ENCODE peak calls at places on chromosome 9, in four cellular contexts. Y is GM23248, O is neural progenitor cell, M is HCT116. L is an unnamed sample.

GRCh38 chr9:14277202-14277601 is 36.7 kb downstream of the NFIB start:
- DNase-seq in Y (peak; percentile 69), O (no peak), M (peak; percentile 7), L (no peak)

GRCh38 chr9:124347206-124347967 is 67.9 kb downstream of the PSMB7 start:
- DNase-seq in Y (no peak), O (no peak), M (no peak), L (no peak)

GRCh38 chr9:130342714-130343085 is 77.1 kb downstream of the HMCN2 start:
- DNase-seq in Y (no peak), O (no peak), M (no peak), L (no peak)

GRCh38 chr9:4299006-4299795 is 667 bp downstream of the GLIS3 start:
- DNase-seq in Y (peak; percentile 77), O (peak; percentile 75), M (no peak), L (peak; percentile 67)

GRCh38 chr9:99118782-99119466 is 14.0 kb downstream of the TGFBR1 start:
- DNase-seq in Y (no peak), O (no peak), M (no peak), L (no peak)

GRCh38 chr9:123339666-123340414 is 16.2 kb upstream of the CRB2 start:
- DNase-seq in Y (no peak), O (no peak), M (no peak), L (no peak)

GRCh38 chr9:95048225-95049087 is 269.1 kb downstream of the FANCC start:
- DNase-seq in Y (peak; percentile 77), O (peak; percentile 81), M (no peak), L (peak; percentile 87)

GRCh38 chr9:113990570-113990907 is 87.6 kb downstream of the AMBP start:
- DNase-seq in Y (no peak), O (peak; percentile 40), M (no peak), L (no peak)

GRCh38 chr9:19378647-19379046 is 1.4 kb downstream of the RPS6 start:
- DNase-seq in Y (no peak), O (no peak), M (no peak), L (no peak)

GRCh38 chr9:109733690-109734089 is 46.3 kb upstream of the PALM2AKAP2 start:
- DNase-seq in Y (peak; percentile 83), O (no peak), M (no peak), L (peak; percentile 17)

GRCh38 chr9:69433968-69434367 is 109.0 kb downstream of the ENTREP1 start:
- DNase-seq in Y (no peak), O (no peak), M (no peak), L (no peak)

GRCh38 chr9:93013856-93014582 is 44.5 kb upstream of the SUSD3 start:
- DNase-seq in Y (no peak), O (no peak), M (no peak), L (no peak)

GRCh38 chr9:131116281-131117101 is 8.9 kb upstream of the NUP214 start:
- DNase-seq in Y (no peak), O (no peak), M (no peak), L (no peak)

GRCh38 chr9:1373445-1373844 is 323.3 kb downstream of the DMRT2 start:
- DNase-seq in Y (no peak), O (no peak), M (no peak), L (no peak)

GRCh38 chr9:20624201-20625002 is 2.1 kb upstream of the MLLT3 start:
- DNase-seq in Y (peak; percentile 83), O (peak; percentile 85), M (peak; percentile 64), L (peak; percentile 84)

DNA sequence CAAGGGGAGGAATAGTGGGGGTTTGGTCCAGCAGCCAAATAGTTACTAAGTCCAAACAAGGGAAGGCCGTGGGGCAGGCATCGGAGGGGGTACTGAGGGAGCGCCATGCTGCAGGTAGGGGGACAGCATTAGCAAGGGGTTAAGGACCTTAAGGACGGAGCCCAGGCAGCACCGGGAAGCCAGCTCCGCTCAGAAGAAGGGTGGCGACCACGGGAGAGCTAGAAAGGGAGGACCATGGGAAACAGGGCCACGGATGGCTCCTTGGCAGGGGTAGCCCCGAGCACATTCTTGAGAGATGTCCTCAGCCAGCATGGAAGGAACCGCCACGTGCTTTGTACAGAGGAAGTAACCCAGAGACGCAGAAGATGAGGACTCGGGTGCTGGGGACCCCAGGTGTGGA is 76.2 kb upstream of the STXBP1 start:
- DNase-seq in Y (peak; percentile 88), O (no peak), M (no peak), L (no peak)
- H4K20me1 ChIP-seq in Y (no peaks in the 10 kb centered on the region), O (peaks cover 14% of the 10 kb centered on the region), M (no peaks in the 10 kb centered on the region), L (peaks cover 58% of the 10 kb centered on the region)

GRCh38 chr9:8962084-8962483 is 1162.5 kb upstream of the DMAC1 start:
- DNase-seq in Y (no peak), O (no peak), M (no peak), L (no peak)

GRCh38 chr9:8960254-8960653 is 1160.7 kb upstream of the DMAC1 start:
- DNase-seq in Y (no peak), O (no peak), M (no peak), L (no peak)

GRCh38 chr9:8958358-8958757 is 1158.8 kb upstream of the DMAC1 start:
- DNase-seq in Y (no peak), O (no peak), M (no peak), L (no peak)

GRCh38 chr9:8963882-8964281 is 1164.3 kb upstream of the DMAC1 start:
- DNase-seq in Y (no peak), O (no peak), M (no peak), L (no peak)

DNA sequence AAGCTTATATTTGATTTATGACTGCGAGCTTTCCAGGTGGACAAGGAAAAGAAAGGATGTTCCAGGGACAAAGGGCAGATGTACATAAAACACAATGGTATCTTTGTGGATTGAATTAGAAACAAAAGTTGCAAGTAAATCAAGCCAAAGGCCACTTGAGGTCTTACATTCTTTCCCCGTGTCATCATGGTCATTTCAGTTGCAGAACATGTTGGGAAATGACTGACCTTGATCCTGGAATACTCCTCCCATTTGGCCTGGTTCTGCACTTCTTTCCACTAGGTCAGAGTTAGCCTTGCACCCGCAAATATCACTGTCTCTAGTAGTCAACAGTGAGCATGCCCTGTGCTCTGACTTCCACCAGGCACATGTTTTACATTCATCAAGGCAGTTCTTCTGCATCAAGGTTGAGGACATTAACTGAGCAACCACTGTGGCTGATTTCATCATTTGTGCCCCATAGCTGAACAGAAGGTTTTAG is 1161.6 kb upstream of the DMAC1 start:
- DNase-seq in Y (no peak), O (no peak), M (no peak), L (peak; percentile 27)
- H2AFZ ChIP-seq in Y (no peak overlapping the region), O (no peak overlapping the region), M (no peak overlapping the region), L (no peak overlapping the region)

DNA sequence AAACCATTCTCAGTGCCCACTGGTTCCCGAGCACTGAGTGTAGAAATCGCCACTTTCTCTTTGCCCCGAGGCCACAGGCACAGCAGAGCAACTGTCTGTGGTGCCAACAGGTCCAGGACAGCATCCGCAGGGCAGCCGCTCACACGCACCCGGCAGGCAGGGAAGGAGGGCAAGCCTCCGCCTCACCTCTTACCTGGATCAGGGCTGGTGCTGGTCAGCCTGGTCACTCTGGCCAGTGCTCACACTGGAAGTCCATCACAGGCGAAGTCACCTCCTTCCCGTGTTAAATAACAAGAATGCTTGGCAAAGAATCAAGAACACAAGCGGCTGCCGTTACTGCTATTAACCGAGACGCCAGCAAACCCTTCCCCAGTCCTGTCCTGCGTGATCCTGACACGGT is 13.7 kb downstream of the DIPK1B start:
- DNase-seq in Y (no peak), O (no peak), M (no peak), L (no peak)
- H4K20me1 ChIP-seq in Y (peaks cover 17% of the 10 kb centered on the region), O (peaks cover 67% of the 10 kb centered on the region), M (peaks cover 37% of the 10 kb centered on the region), L (peaks cover 64% of the 10 kb centered on the region)

GRCh38 chr9:16869961-16870605 is 387 bp downstream of the BNC2 start:
- DNase-seq in Y (peak; percentile 65), O (peak; percentile 52), M (no peak), L (peak; percentile 33)
- H2AFZ ChIP-seq in Y (peak overlapping the region; percentile 88), O (peak overlapping the region; percentile 99), M (no peak overlapping the region), L (peak overlapping the region; percentile 77)

GRCh38 chr9:37332581-37332980 is 89.9 kb upstream of the GRHPR start:
- DNase-seq in Y (no peak), O (no peak), M (no peak), L (no peak)

GRCh38 chr9:37328561-37329227 is 93.8 kb upstream of the GRHPR start:
- DNase-seq in Y (no peak), O (no peak), M (no peak), L (no peak)

GRCh38 chr9:37333288-37333687 is 89.2 kb upstream of the GRHPR start:
- DNase-seq in Y (peak; percentile 1), O (no peak), M (no peak), L (no peak)

GRCh38 chr9:37329576-37329975 is 92.9 kb upstream of the GRHPR start:
- DNase-seq in Y (peak; percentile 57), O (peak; percentile 27), M (no peak), L (no peak)

GRCh38 chr9:37331871-37332270 is 90.6 kb upstream of the GRHPR start:
- DNase-seq in Y (no peak), O (no peak), M (no peak), L (no peak)
- H4K20me1 ChIP-seq in Y (no peaks in the 10 kb centered on the region), O (peaks cover 9% of the 10 kb centered on the region), M (no peaks in the 10 kb centered on the region), L (no peaks in the 10 kb centered on the region)

GRCh38 chr9:35518981-35519679 is 29.2 kb downstream of the RUSC2 start:
- DNase-seq in Y (peak; percentile 67), O (no peak), M (no peak), L (no peak)
- H2AFZ ChIP-seq in Y (no peak overlapping the region), O (no peak overlapping the region), M (no peak overlapping the region), L (no peak overlapping the region)